ENCODE peak calls at places on chromosomes 3 and 15, in eight cellular contexts. I is astrocyte, D is IMR-90, T is HepG2, N is OCI-LY7, W is keratinocyte, Y is hepatocyte, O is neuronal stem cell. G is an unnamed sample.

GRCh38 chr15:74502301-74502700 is 38.7 kb upstream of the ARID3B start:
- DNase-seq in I (no peak), D (no peak), T (no peak), N (peak), W (no peak), Y (no peak), O (no peak), G (no peak)

GRCh38 chr15:63999177-63999576 is 47.1 kb downstream of the DAPK2 start:
- DNase-seq in I (no peak), D (no peak), T (no peak), N (no peak), W (no peak), Y (no peak), O (no peak), G (no peak)

GRCh38 chr3:32480596-32480995 is 22.1 kb downstream of the CMTM6 start:
- DNase-seq in I (no peak), D (no peak), T (no peak), N (no peak), W (no peak), Y (no peak), O (no peak), G (no peak)

GRCh38 chr3:117799314-117799713 is 1089.7 kb downstream of the TUSC7 start:
- DNase-seq in I (no peak), D (no peak), T (no peak), N (no peak), W (no peak), Y (no peak), O (no peak), G (no peak)

GRCh38 chr15:79230766-79231165 is 51.8 kb upstream of the ANKRD34C start:
- DNase-seq in I (no peak), D (no peak), T (no peak), N (no peak), W (no peak), Y (no peak), O (no peak), G (no peak)

GRCh38 chr3:171489348-171489747 is 29.1 kb upstream of the TNIK start:
- DNase-seq in I (no peak), D (no peak), T (no peak), N (no peak), W (no peak), Y (no peak), O (no peak), G (no peak)

GRCh38 chr3:53819163-53819868 is 26.9 kb downstream of the CHDH start:
- DNase-seq in I (no peak), D (no peak), T (no peak), N (no peak), W (no peak), Y (no peak), O (no peak), G (no peak)

GRCh38 chr3:33437556-33438283 is 2.5 kb downstream of the UBP1 start:
- DNase-seq in I (peak), D (peak), T (peak), N (peak), W (no peak), Y (peak), O (no peak), G (no peak)

GRCh38 chr15:45084163-45084562 is 29.8 kb downstream of the DUOX2 start:
- DNase-seq in I (no peak), D (no peak), T (peak), N (no peak), W (no peak), Y (no peak), O (no peak), G (no peak)

GRCh38 chr3:108462899-108463298 is 47.5 kb downstream of the MYH15 start:
- DNase-seq in I (peak), D (peak), T (no peak), N (no peak), W (no peak), Y (no peak), O (no peak), G (no peak)

GRCh38 chr3:27483117-27484001 is 825 bp downstream of the SLC4A7 start:
- DNase-seq in I (peak), D (peak), T (peak), N (peak), W (no peak), Y (peak), O (peak), G (peak)

GRCh38 chr3:50610181-50610971 is 1.2 kb downstream of the CISH start:
- DNase-seq in I (no peak), D (no peak), T (no peak), N (no peak), W (no peak), Y (peak), O (no peak), G (no peak)

GRCh38 chr3:61927332-61927731 is 366.0 kb downstream of the PTPRG start:
- DNase-seq in I (peak), D (peak), T (no peak), N (no peak), W (no peak), Y (peak), O (no peak), G (peak)

GRCh38 chr3:25557641-25558040 is 107.1 kb downstream of the TOP2B start:
- DNase-seq in I (peak), D (no peak), T (no peak), N (no peak), W (no peak), Y (no peak), O (no peak), G (no peak)

GRCh38 chr3:46852839-46853355 is 10.3 kb downstream of the MYL3 start:
- DNase-seq in I (no peak), D (no peak), T (no peak), N (no peak), W (no peak), Y (no peak), O (no peak), G (no peak)

GRCh38 chr3:195461518-195462307 is 18.9 kb upstream of the ACAP2 start:
- DNase-seq in I (no peak), D (no peak), T (no peak), N (no peak), W (no peak), Y (no peak), O (no peak), G (peak)

GRCh38 chr3:125957674-125958510 is 11.1 kb upstream of the ROPN1B start:
- DNase-seq in I (no peak), D (no peak), T (no peak), N (no peak), W (no peak), Y (peak), O (no peak), G (peak)
- H2AFZ ChIP-seq in I (no peak), D (no peak), T (no peak), N (no peak), W (no peak), Y (no peak), O (no peak), G (no peak)

GRCh38 chr3:131518682-131519081 is 15.9 kb upstream of the MRPL3 start:
- DNase-seq in I (no peak), D (no peak), T (no peak), N (no peak), W (no peak), Y (no peak), O (no peak), G (no peak)
- H2AFZ ChIP-seq in I (no peak), D (peak), T (no peak), N (no peak), W (no peak), Y (no peak), O (peak), G (no peak)

GRCh38 chr3:86782271-86782670 is 208.7 kb downstream of the VGLL3 start:
- DNase-seq in I (no peak), D (peak), T (no peak), N (no peak), W (no peak), Y (no peak), O (no peak), G (no peak)
- H2AFZ ChIP-seq in I (no peak), D (no peak), T (no peak), N (no peak), W (no peak), Y (no peak), O (no peak), G (no peak)

GRCh38 chr3:155424041-155424605 is 130.6 kb upstream of the STRIT1 start:
- DNase-seq in I (no peak), D (no peak), T (no peak), N (no peak), W (no peak), Y (no peak), O (no peak), G (no peak)
- H2AFZ ChIP-seq in I (no peak), D (no peak), T (no peak), N (no peak), W (no peak), Y (no peak), O (no peak), G (no peak)

GRCh38 chr3:141418751-141419150 is 50.4 kb downstream of the ZBTB38 start:
- DNase-seq in I (no peak), D (no peak), T (no peak), N (no peak), W (no peak), Y (no peak), O (no peak), G (no peak)
- H2AFZ ChIP-seq in I (no peak), D (no peak), T (no peak), N (no peak), W (no peak), Y (no peak), O (no peak), G (no peak)

GRCh38 chr15:60093273-60094067 is 89.4 kb downstream of the FOXB1 start:
- DNase-seq in I (no peak), D (no peak), T (peak), N (no peak), W (no peak), Y (peak), O (no peak), G (no peak)
- H2AFZ ChIP-seq in I (no peak), D (no peak), T (no peak), N (no peak), W (no peak), Y (no peak), O (no peak), G (no peak)

GRCh38 chr3:72214065-72215048 is 429.4 kb upstream of the PROK2 start:
- DNase-seq in I (peak), D (no peak), T (no peak), N (no peak), W (no peak), Y (no peak), O (no peak), G (no peak)
- H2AFZ ChIP-seq in I (no peak), D (no peak), T (no peak), N (no peak), W (no peak), Y (no peak), O (no peak), G (no peak)